ENCODE peak calls at places on chromosomes 2 and 18, in seven cellular contexts. One of them, this sample, is unnamed.

GRCh38 chr2:8575011-8575750 is 106.7 kb upstream of the ID2 start:
- DNase-seq in fibroblast of lung: peak; percentile 29
- DNase-seq in NCI-H774: no peak
- DNase-seq in activated T-cell treated with anti-CD3 and anti-CD28 coated beads, Interleukin-2, amount 50 U/mL, for 72 hours: peak; percentile 56
- DNase-seq in NCI-H1092 treated with DMSO at 0.1 percent for 48 hours: no peak
- DNase-seq in left lobe of liver: peak; percentile 46
- DNase-seq in colonic mucosa: no peak
- DNase-seq in this sample: no peak

GRCh38 chr2:60853512-60853911 is 27.9 kb upstream of the REL start:
- DNase-seq in fibroblast of lung: no peak
- DNase-seq in NCI-H774: no peak
- DNase-seq in activated T-cell treated with anti-CD3 and anti-CD28 coated beads, Interleukin-2, amount 50 U/mL, for 72 hours: no peak
- DNase-seq in NCI-H1092 treated with DMSO at 0.1 percent for 48 hours: no peak
- DNase-seq in left lobe of liver: no peak
- DNase-seq in colonic mucosa: no peak
- DNase-seq in this sample: no peak

GRCh38 chr2:151766421-151767153 is 32.3 kb upstream of the NEB start:
- DNase-seq in fibroblast of lung: no peak
- DNase-seq in NCI-H774: no peak
- DNase-seq in activated T-cell treated with anti-CD3 and anti-CD28 coated beads, Interleukin-2, amount 50 U/mL, for 72 hours: peak; percentile 50
- DNase-seq in NCI-H1092 treated with DMSO at 0.1 percent for 48 hours: no peak
- DNase-seq in left lobe of liver: no peak
- DNase-seq in colonic mucosa: no peak
- DNase-seq in this sample: no peak

GRCh38 chr2:173669271-173669853 is 295.8 kb downstream of the SP3 start:
- DNase-seq in fibroblast of lung: peak; percentile 62
- DNase-seq in NCI-H774: no peak
- DNase-seq in activated T-cell treated with anti-CD3 and anti-CD28 coated beads, Interleukin-2, amount 50 U/mL, for 72 hours: no peak
- DNase-seq in NCI-H1092 treated with DMSO at 0.1 percent for 48 hours: no peak
- DNase-seq in left lobe of liver: no peak
- DNase-seq in colonic mucosa: no peak
- DNase-seq in this sample: no peak

GRCh38 chr2:53756644-53757043 is 11.0 kb upstream of the CHAC2 start:
- DNase-seq in fibroblast of lung: no peak
- DNase-seq in NCI-H774: no peak
- DNase-seq in activated T-cell treated with anti-CD3 and anti-CD28 coated beads, Interleukin-2, amount 50 U/mL, for 72 hours: no peak
- DNase-seq in NCI-H1092 treated with DMSO at 0.1 percent for 48 hours: no peak
- DNase-seq in left lobe of liver: no peak
- DNase-seq in colonic mucosa: no peak
- DNase-seq in this sample: no peak

GRCh38 chr2:218387369-218388194 is 5.5 kb downstream of the SLC11A1 start:
- DNase-seq in fibroblast of lung: peak; percentile 40
- DNase-seq in NCI-H774: peak; percentile 85
- DNase-seq in activated T-cell treated with anti-CD3 and anti-CD28 coated beads, Interleukin-2, amount 50 U/mL, for 72 hours: no peak
- DNase-seq in NCI-H1092 treated with DMSO at 0.1 percent for 48 hours: peak; percentile 40
- DNase-seq in left lobe of liver: no peak
- DNase-seq in colonic mucosa: peak; percentile 85
- DNase-seq in this sample: peak; percentile 62

GRCh38 chr2:28580078-28580477 is 84.2 kb downstream of the PLB1 start:
- DNase-seq in fibroblast of lung: peak; percentile 8
- DNase-seq in NCI-H774: no peak
- DNase-seq in activated T-cell treated with anti-CD3 and anti-CD28 coated beads, Interleukin-2, amount 50 U/mL, for 72 hours: no peak
- DNase-seq in NCI-H1092 treated with DMSO at 0.1 percent for 48 hours: no peak
- DNase-seq in left lobe of liver: no peak
- DNase-seq in colonic mucosa: no peak
- DNase-seq in this sample: no peak

GRCh38 chr2:201949036-201950012 is 84.3 kb upstream of the FZD7 start:
- DNase-seq in fibroblast of lung: peak; percentile 63
- DNase-seq in NCI-H774: no peak
- DNase-seq in activated T-cell treated with anti-CD3 and anti-CD28 coated beads, Interleukin-2, amount 50 U/mL, for 72 hours: no peak
- DNase-seq in NCI-H1092 treated with DMSO at 0.1 percent for 48 hours: no peak
- DNase-seq in left lobe of liver: no peak
- DNase-seq in colonic mucosa: no peak
- DNase-seq in this sample: no peak

GRCh38 chr2:168140892-168141291 is 106.5 kb downstream of the STK39 start:
- DNase-seq in fibroblast of lung: no peak
- DNase-seq in NCI-H774: no peak
- DNase-seq in activated T-cell treated with anti-CD3 and anti-CD28 coated beads, Interleukin-2, amount 50 U/mL, for 72 hours: no peak
- DNase-seq in NCI-H1092 treated with DMSO at 0.1 percent for 48 hours: no peak
- DNase-seq in left lobe of liver: no peak
- DNase-seq in colonic mucosa: no peak
- DNase-seq in this sample: no peak

GRCh38 chr2:30334738-30335426 is 103.5 kb downstream of the LBH start:
- DNase-seq in fibroblast of lung: no peak
- DNase-seq in NCI-H774: peak; percentile 3
- DNase-seq in activated T-cell treated with anti-CD3 and anti-CD28 coated beads, Interleukin-2, amount 50 U/mL, for 72 hours: no peak
- DNase-seq in NCI-H1092 treated with DMSO at 0.1 percent for 48 hours: no peak
- DNase-seq in left lobe of liver: no peak
- DNase-seq in colonic mucosa: no peak
- DNase-seq in this sample: no peak

GRCh38 chr2:238370482-238371372 is 50.4 kb downstream of the TRAF3IP1 start:
- DNase-seq in fibroblast of lung: peak; percentile 58
- DNase-seq in NCI-H774: peak; percentile 39
- DNase-seq in activated T-cell treated with anti-CD3 and anti-CD28 coated beads, Interleukin-2, amount 50 U/mL, for 72 hours: peak; percentile 59
- DNase-seq in NCI-H1092 treated with DMSO at 0.1 percent for 48 hours: peak; percentile 33
- DNase-seq in left lobe of liver: peak; percentile 63
- DNase-seq in colonic mucosa: peak; percentile 73
- DNase-seq in this sample: peak; percentile 21

GRCh38 chr2:181657379-181657778 is 474 bp upstream of the CERKL start:
- DNase-seq in fibroblast of lung: no peak
- DNase-seq in NCI-H774: no peak
- DNase-seq in activated T-cell treated with anti-CD3 and anti-CD28 coated beads, Interleukin-2, amount 50 U/mL, for 72 hours: no peak
- DNase-seq in NCI-H1092 treated with DMSO at 0.1 percent for 48 hours: no peak
- DNase-seq in left lobe of liver: no peak
- DNase-seq in colonic mucosa: no peak
- DNase-seq in this sample: no peak

GRCh38 chr2:54456526-54457325 is 599 bp downstream of the SPTBN1 start:
- DNase-seq in fibroblast of lung: peak; percentile 41
- DNase-seq in NCI-H774: peak; percentile 55
- DNase-seq in activated T-cell treated with anti-CD3 and anti-CD28 coated beads, Interleukin-2, amount 50 U/mL, for 72 hours: peak; percentile 28
- DNase-seq in NCI-H1092 treated with DMSO at 0.1 percent for 48 hours: peak; percentile 43
- DNase-seq in left lobe of liver: no peak
- DNase-seq in colonic mucosa: no peak
- DNase-seq in this sample: peak; percentile 37

GRCh38 chr2:230691005-230691647 is 21.5 kb upstream of the CAB39 start:
- DNase-seq in fibroblast of lung: peak; percentile 94
- DNase-seq in NCI-H774: no peak
- DNase-seq in activated T-cell treated with anti-CD3 and anti-CD28 coated beads, Interleukin-2, amount 50 U/mL, for 72 hours: no peak
- DNase-seq in NCI-H1092 treated with DMSO at 0.1 percent for 48 hours: no peak
- DNase-seq in left lobe of liver: no peak
- DNase-seq in colonic mucosa: no peak
- DNase-seq in this sample: no peak

GRCh38 chr18:79624356-79624961 is 55.1 kb upstream of the CTDP1 start:
- DNase-seq in fibroblast of lung: no peak
- DNase-seq in NCI-H774: no peak
- DNase-seq in activated T-cell treated with anti-CD3 and anti-CD28 coated beads, Interleukin-2, amount 50 U/mL, for 72 hours: no peak
- DNase-seq in NCI-H1092 treated with DMSO at 0.1 percent for 48 hours: no peak
- DNase-seq in left lobe of liver: no peak
- DNase-seq in colonic mucosa: no peak
- DNase-seq in this sample: no peak

GRCh38 chr2:42008241-42008911 is 39.4 kb upstream of the PKDCC start:
- DNase-seq in fibroblast of lung: no peak
- DNase-seq in NCI-H774: no peak
- DNase-seq in activated T-cell treated with anti-CD3 and anti-CD28 coated beads, Interleukin-2, amount 50 U/mL, for 72 hours: no peak
- DNase-seq in NCI-H1092 treated with DMSO at 0.1 percent for 48 hours: no peak
- DNase-seq in left lobe of liver: no peak
- DNase-seq in colonic mucosa: no peak
- DNase-seq in this sample: no peak

GRCh38 chr2:149410701-149411484 is 80.5 kb downstream of the LYPD6 start:
- DNase-seq in fibroblast of lung: peak; percentile 93
- DNase-seq in NCI-H774: no peak
- DNase-seq in activated T-cell treated with anti-CD3 and anti-CD28 coated beads, Interleukin-2, amount 50 U/mL, for 72 hours: no peak
- DNase-seq in NCI-H1092 treated with DMSO at 0.1 percent for 48 hours: no peak
- DNase-seq in left lobe of liver: no peak
- DNase-seq in colonic mucosa: no peak
- DNase-seq in this sample: peak; percentile 32

GRCh38 chr2:190093793-190094192 is 31.3 kb upstream of the MSTN start:
- DNase-seq in fibroblast of lung: peak; percentile 37
- DNase-seq in NCI-H774: no peak
- DNase-seq in activated T-cell treated with anti-CD3 and anti-CD28 coated beads, Interleukin-2, amount 50 U/mL, for 72 hours: no peak
- DNase-seq in NCI-H1092 treated with DMSO at 0.1 percent for 48 hours: no peak
- DNase-seq in left lobe of liver: no peak
- DNase-seq in colonic mucosa: no peak
- DNase-seq in this sample: no peak

GRCh38 chr2:229090231-229090630 is 180.9 kb downstream of the PID1 start:
- DNase-seq in fibroblast of lung: peak; percentile 9
- DNase-seq in NCI-H774: no peak
- DNase-seq in activated T-cell treated with anti-CD3 and anti-CD28 coated beads, Interleukin-2, amount 50 U/mL, for 72 hours: no peak
- DNase-seq in NCI-H1092 treated with DMSO at 0.1 percent for 48 hours: no peak
- DNase-seq in left lobe of liver: no peak
- DNase-seq in colonic mucosa: peak; percentile 23
- DNase-seq in this sample: no peak

GRCh38 chr2:8234757-8235374 is 447.0 kb upstream of the ID2 start:
- DNase-seq in fibroblast of lung: no peak
- DNase-seq in NCI-H774: peak; percentile 74
- DNase-seq in activated T-cell treated with anti-CD3 and anti-CD28 coated beads, Interleukin-2, amount 50 U/mL, for 72 hours: no peak
- DNase-seq in NCI-H1092 treated with DMSO at 0.1 percent for 48 hours: peak; percentile 28
- DNase-seq in left lobe of liver: no peak
- DNase-seq in colonic mucosa: no peak
- DNase-seq in this sample: peak; percentile 53